ENCODE peak calls at places on chromosome 17, in five cellular contexts. X is stomach, I is H9, D is HCT116, Q is sigmoid colon. Y is an unnamed sample.
A peak's percentile ranks its signal among the peaks of the same experiment; 100 is the strongest.

GRCh38 chr17:21160401-21160800 is 33.6 kb downstream of the DHRS7B start:
- DNase-seq in X (no peak), I (no peak), D (no peak), Q (no peak), Y (no peak)

GRCh38 chr17:16516594-16517018 is 24.6 kb upstream of the LRRC75A start:
- DNase-seq in X (no peak), I (peak; percentile 70), D (peak; percentile 22), Q (no peak), Y (peak; percentile 82)

GRCh38 chr17:41695134-41695661 is 6.5 kb downstream of the EIF1 start:
- DNase-seq in X (no peak), I (no peak), D (no peak), Q (no peak), Y (peak; percentile 33)

GRCh38 chr17:17226451-17227265 is 10.3 kb downstream of the FLCN start:
- DNase-seq in X (no peak), I (no peak), D (no peak), Q (peak; percentile 22), Y (no peak)

GRCh38 chr17:2198917-2199316 is 104.7 kb downstream of the SMG6 start:
- DNase-seq in X (no peak), I (no peak), D (no peak), Q (no peak), Y (no peak)

GRCh38 chr17:78107976-78108725 is 20.4 kb downstream of the TMC6 start:
- DNase-seq in X (no peak), I (no peak), D (no peak), Q (peak; percentile 60), Y (no peak)

GRCh38 chr17:73526851-73527250 is 117.4 kb downstream of the SDK2 start:
- DNase-seq in X (no peak), I (no peak), D (no peak), Q (no peak), Y (no peak)

GRCh38 chr17:499836-500543 is 147.4 kb upstream of the RPH3AL start:
- DNase-seq in X (peak; percentile 32), I (no peak), D (no peak), Q (no peak), Y (no peak)

GRCh38 chr17:249236-249993 is 68.0 kb upstream of the DOC2B start:
- DNase-seq in X (peak; percentile 37), I (no peak), D (no peak), Q (peak; percentile 30), Y (no peak)

GRCh38 chr17:78618264-78619066 is 41.3 kb upstream of the DNAH17 start:
- DNase-seq in X (no peak), I (no peak), D (no peak), Q (no peak), Y (no peak)

GRCh38 chr17:77783991-77784820 is 174.3 kb upstream of the TNRC6C start:
- DNase-seq in X (no peak), I (no peak), D (no peak), Q (no peak), Y (no peak)

GRCh38 chr17:77288115-77288619 is 147.4 kb downstream of the SEC14L1 start:
- DNase-seq in X (no peak), I (no peak), D (no peak), Q (no peak), Y (no peak)

GRCh38 chr17:41580651-41581365 is 5.9 kb downstream of the KRT14 start:
- DNase-seq in X (no peak), I (no peak), D (no peak), Q (no peak), Y (no peak)

GRCh38 chr17:45317113-45317820 is 447 bp upstream of the MAP3K14 start:
- DNase-seq in X (peak; percentile 100), I (peak; percentile 100), D (peak; percentile 100), Q (peak; percentile 100), Y (peak; percentile 100)
- H3K4me1 ChIP-seq in X (peaks cover 76% of the 10 kb centered on the region), I (peaks cover 3% of the 10 kb centered on the region), D (peaks cover 81% of the 10 kb centered on the region), Q (peaks cover 88% of the 10 kb centered on the region), Y (peaks cover 41% of the 10 kb centered on the region)

DNA sequence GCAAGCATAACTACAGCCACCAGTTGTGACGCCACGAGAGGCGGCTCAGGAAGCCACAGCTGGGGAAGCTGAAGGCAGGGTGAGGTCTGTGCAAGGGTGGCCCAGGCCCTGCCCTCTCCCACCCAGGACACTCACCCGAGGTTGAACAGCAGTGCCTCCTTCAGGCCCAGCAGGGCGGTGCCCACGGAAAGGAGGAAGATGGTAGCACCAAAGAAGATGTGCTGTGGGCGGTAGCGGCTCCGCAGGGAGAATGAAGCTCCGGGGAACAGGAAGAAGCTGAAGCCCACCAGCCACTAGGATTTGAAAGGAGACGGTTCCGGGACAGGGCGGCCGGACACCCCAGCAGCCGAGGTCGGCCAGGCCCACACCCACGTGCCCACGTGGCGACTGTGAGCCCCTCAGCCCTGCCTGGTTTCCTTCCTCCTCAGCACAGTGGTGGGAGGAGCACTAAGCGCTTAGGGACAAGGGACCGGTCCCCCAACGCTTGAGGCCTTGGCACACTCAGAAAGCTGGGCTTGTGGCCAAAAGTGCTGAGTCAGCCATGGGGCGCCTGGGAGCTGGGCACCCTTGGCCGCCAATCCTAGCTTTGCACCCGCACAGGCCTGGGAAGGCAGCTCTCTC is 11.0 kb downstream of the CYB561 start:
- DNase-seq in X (peak; percentile 96), I (peak; percentile 71), D (peak; percentile 37), Q (peak; percentile 81), Y (no peak)
- H3K4me1 ChIP-seq in X (peaks cover 92% of the 10 kb centered on the region), I (no peaks in the 10 kb centered on the region), D (peaks cover 45% of the 10 kb centered on the region), Q (peaks cover 37% of the 10 kb centered on the region), Y (peaks cover 33% of the 10 kb centered on the region)

DNA sequence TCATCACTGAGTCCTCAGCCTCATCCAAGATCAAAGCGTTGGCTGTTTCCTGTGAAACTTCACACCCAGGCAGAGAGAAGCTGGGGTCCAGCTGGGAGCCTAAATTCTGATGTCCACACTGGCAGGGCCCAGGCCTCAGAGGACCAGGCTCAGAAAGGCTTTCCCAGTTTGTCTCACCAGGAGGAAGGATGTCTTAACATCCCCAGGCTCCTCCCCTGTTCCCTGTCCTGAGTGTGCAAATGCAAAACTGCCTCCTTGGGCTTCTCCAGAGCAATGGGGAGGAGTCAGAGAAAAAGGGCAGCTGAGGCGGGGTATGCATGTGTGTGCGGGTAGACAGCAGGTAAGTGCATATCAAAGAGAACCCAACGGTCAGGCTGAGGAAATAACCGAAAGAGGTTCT is 45.7 kb downstream of the CUEDC1 start:
- DNase-seq in X (no peak), I (peak; percentile 67), D (no peak), Q (no peak), Y (no peak)
- H3K4me1 ChIP-seq in X (peaks cover 91% of the 10 kb centered on the region), I (peaks cover 5% of the 10 kb centered on the region), D (peaks cover 60% of the 10 kb centered on the region), Q (peaks cover 87% of the 10 kb centered on the region), Y (peaks cover 27% of the 10 kb centered on the region)

GRCh38 chr17:15237106-15237425 is 28.1 kb downstream of the PMP22 start:
- DNase-seq in X (no peak), I (no peak), D (no peak), Q (no peak), Y (no peak)
- H3K4me1 ChIP-seq in X (peaks cover 65% of the 10 kb centered on the region), I (peaks cover 4% of the 10 kb centered on the region), D (no peaks in the 10 kb centered on the region), Q (peaks cover 84% of the 10 kb centered on the region), Y (peaks cover 4% of the 10 kb centered on the region)

GRCh38 chr17:61307905-61308886 is 91.4 kb upstream of the TBX2 start:
- DNase-seq in X (no peak), I (no peak), D (no peak), Q (no peak), Y (peak; percentile 98)
- H3K4me1 ChIP-seq in X (peaks cover 32% of the 10 kb centered on the region), I (peaks cover 4% of the 10 kb centered on the region), D (no peaks in the 10 kb centered on the region), Q (peaks cover 25% of the 10 kb centered on the region), Y (peaks cover 4% of the 10 kb centered on the region)

GRCh38 chr17:48558057-48558456 is 13.1 kb upstream of the HOXB2 start:
- DNase-seq in X (no peak), I (no peak), D (no peak), Q (peak; percentile 73), Y (peak; percentile 31)
- H3K4me1 ChIP-seq in X (peaks cover 94% of the 10 kb centered on the region), I (no peaks in the 10 kb centered on the region), D (no peaks in the 10 kb centered on the region), Q (peaks cover 98% of the 10 kb centered on the region), Y (peaks cover 36% of the 10 kb centered on the region)

DNA sequence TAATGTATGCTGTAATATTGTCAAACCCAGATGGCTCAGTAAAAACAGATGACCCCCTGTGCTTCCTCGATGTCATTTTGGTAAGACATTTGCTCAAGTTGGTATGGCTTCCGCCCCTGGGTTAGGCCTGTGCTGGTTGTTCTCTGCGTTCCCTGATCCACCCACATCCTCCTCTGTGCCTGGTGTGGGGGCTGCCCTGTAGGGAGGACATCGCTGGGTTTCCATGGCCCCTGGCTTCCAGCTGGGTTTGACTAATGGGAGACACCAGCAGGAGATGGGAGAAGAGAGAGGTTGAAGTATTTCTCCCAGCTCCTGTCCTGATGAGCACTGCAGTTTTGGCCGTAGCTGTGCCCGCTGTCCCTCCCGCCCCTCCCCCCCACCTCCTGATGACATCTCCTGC is 4.4 kb upstream of the MFAP4 start:
- DNase-seq in X (no peak), I (no peak), D (no peak), Q (peak; percentile 56), Y (no peak)
- H3K4me1 ChIP-seq in X (peaks cover 50% of the 10 kb centered on the region), I (peaks cover 7% of the 10 kb centered on the region), D (no peaks in the 10 kb centered on the region), Q (peaks cover 55% of the 10 kb centered on the region), Y (peaks cover 16% of the 10 kb centered on the region)

DNA sequence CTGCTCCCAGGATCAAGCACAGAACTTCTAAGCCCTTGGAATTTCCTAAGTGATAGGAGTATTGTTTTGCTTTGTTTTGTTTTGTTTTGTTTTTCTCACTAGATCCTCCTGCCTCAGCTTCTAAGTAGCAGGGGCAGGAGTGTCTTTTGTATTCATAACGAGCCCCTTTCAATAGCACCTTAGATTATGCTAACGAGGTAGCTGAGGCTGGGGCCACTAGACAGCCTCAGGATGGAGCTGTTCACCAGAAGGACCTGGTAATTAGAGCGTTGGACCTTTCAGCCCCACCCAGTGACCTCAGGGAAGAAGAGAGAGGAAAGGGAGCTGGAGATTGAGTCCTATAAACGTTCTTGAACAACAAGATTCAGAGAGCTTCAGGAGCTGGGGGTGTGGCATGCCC is 43.6 kb downstream of the IKZF3 start:
- DNase-seq in X (no peak), I (no peak), D (no peak), Q (no peak), Y (no peak)
- H3K4me1 ChIP-seq in X (no peaks in the 10 kb centered on the region), I (peaks cover 4% of the 10 kb centered on the region), D (no peaks in the 10 kb centered on the region), Q (no peaks in the 10 kb centered on the region), Y (peaks cover 1% of the 10 kb centered on the region)

GRCh38 chr17:27937026-27937546 is 43.9 kb upstream of the LYRM9 start:
- DNase-seq in X (no peak), I (no peak), D (no peak), Q (no peak), Y (no peak)
- H3K4me1 ChIP-seq in X (no peaks in the 10 kb centered on the region), I (peaks cover 14% of the 10 kb centered on the region), D (no peaks in the 10 kb centered on the region), Q (no peaks in the 10 kb centered on the region), Y (no peaks in the 10 kb centered on the region)

GRCh38 chr17:50540485-50541401 is 6.2 kb upstream of the SPATA20 start:
- DNase-seq in X (no peak), I (no peak), D (no peak), Q (no peak), Y (no peak)
- H3K4me1 ChIP-seq in X (peaks cover 74% of the 10 kb centered on the region), I (peaks cover 2% of the 10 kb centered on the region), D (peaks cover 40% of the 10 kb centered on the region), Q (peaks cover 20% of the 10 kb centered on the region), Y (peaks cover 19% of the 10 kb centered on the region)

Y was measured in mesenchymal stem cell.